ENCODE peak calls at places on chromosomes 13 and 19, in four cellular contexts. D is H1, R is H9, Z is trophoblast cell. J is an unnamed sample. For H3K79me2, the result is how much of the 10 kb centered on the place peaks cover.

GRCh38 chr19:43780706-43781525 is at the start of gene KCNN4:
- DNase-seq in D (no peak), R (no peak), Z (no peak), J (no peak)

GRCh38 chr13:84864341-84864740 is 934.9 kb downstream of the SLITRK6 start:
- DNase-seq in D (no peak), R (no peak), Z (no peak), J (no peak)

GRCh38 chr19:33193864-33194362 is at the start of gene LRP3:
- DNase-seq in D (no peak), R (no peak), Z (no peak), J (peak)

GRCh38 chr13:67369895-67370660 is 139.9 kb upstream of the PCDH9 start:
- DNase-seq in D (no peak), R (no peak), Z (no peak), J (peak)

GRCh38 chr19:46904114-46905060 is 43.6 kb downstream of the ARHGAP35 start:
- DNase-seq in D (no peak), R (no peak), Z (peak), J (peak)

GRCh38 chr13:46721054-46721453 is 75.9 kb downstream of the ESD start:
- DNase-seq in D (no peak), R (no peak), Z (no peak), J (peak)

GRCh38 chr19:5804516-5805464 is at the start of gene NRTN:
- DNase-seq in D (no peak), R (peak), Z (no peak), J (peak)

GRCh38 chr13:75368167-75368566 is 113.8 kb downstream of the TBC1D4 start:
- DNase-seq in D (no peak), R (no peak), Z (no peak), J (no peak)

GRCh38 chr19:2550431-2551171 is 74.7 kb downstream of the GADD45B start:
- DNase-seq in D (no peak), R (peak), Z (no peak), J (peak)

GRCh38 chr19:3057275-3057714 is 5.0 kb downstream of the TLE5 start:
- DNase-seq in D (no peak), R (peak), Z (no peak), J (peak)

GRCh38 chr13:80740076-80740475 is 399.1 kb upstream of the SPRY2 start:
- DNase-seq in D (no peak), R (no peak), Z (no peak), J (no peak)

GRCh38 chr19:33252971-33253370 is 27.3 kb upstream of the SLC7A10 start:
- DNase-seq in D (no peak), R (no peak), Z (no peak), J (no peak)

GRCh38 chr19:660793-661426 is 2.1 kb downstream of the RNF126 start:
- DNase-seq in D (no peak), R (no peak), Z (no peak), J (no peak)

GRCh38 chr19:29450306-29450705 is 75.5 kb upstream of the VSTM2B start:
- DNase-seq in D (no peak), R (no peak), Z (no peak), J (no peak)

GRCh38 chr13:96527497-96527896 is 437.6 kb downstream of the HS6ST3 start:
- DNase-seq in D (no peak), R (peak), Z (no peak), J (peak)

GRCh38 chr13:48891586-48891985 is 84.1 kb upstream of the FNDC3A start:
- DNase-seq in D (no peak), R (no peak), Z (peak), J (no peak)

GRCh38 chr19:40139533-40140287 is 49.0 kb upstream of the ZNF780A start:
- DNase-seq in D (no peak), R (no peak), Z (no peak), J (peak)

GRCh38 chr13:25371608-25372274 is at the start of gene ATP8A2:
- DNase-seq in D (no peak), R (peak), Z (no peak), J (peak)

GRCh38 chr13:51624695-51625345 is 40.6 kb downstream of the WDFY2 start:
- DNase-seq in D (no peak), R (no peak), Z (no peak), J (no peak)

GRCh38 chr19:38142176-38143035 is 81.6 kb downstream of the DPF1 start:
- DNase-seq in D (peak), R (peak), Z (peak), J (peak)

GRCh38 chr19:17296278-17296677 is 6.9 kb downstream of the ABHD8 start:
- DNase-seq in D (no peak), R (no peak), Z (peak), J (peak)

GRCh38 chr19:1618157-1619093 is 13.2 kb upstream of the UQCR11 start:
- DNase-seq in D (peak), R (peak), Z (peak), J (peak)

GRCh38 chr19:56942749-56943148 is 102.2 kb upstream of the PEG3 start:
- DNase-seq in D (no peak), R (peak), Z (no peak), J (peak)

GRCh38 chr13:100333141-100333540 is 244.2 kb downstream of the PCCA start:
- DNase-seq in D (no peak), R (no peak), Z (no peak), J (no peak)

GRCh38 chr13:45674908-45675307 is 27.2 kb upstream of the CBY2 start:
- DNase-seq in D (no peak), R (no peak), Z (no peak), J (peak)

GRCh38 chr19:5192568-5192967 is 148.0 kb downstream of the PTPRS start:
- DNase-seq in D (no peak), R (peak), Z (no peak), J (peak)

GRCh38 chr19:16136185-16137067 is 7.1 kb upstream of the HSH2D start:
- DNase-seq in D (no peak), R (no peak), Z (no peak), J (peak)

GRCh38 chr19:45161715-45162463 is 1.1 kb upstream of the NKPD1 start:
- DNase-seq in D (no peak), R (peak), Z (no peak), J (peak)

GRCh38 chr13:27379694-27380596 is 44.5 kb upstream of the GTF3A start:
- DNase-seq in D (peak), R (peak), Z (peak), J (peak)

GRCh38 chr19:33639034-33639681 is 17.4 kb downstream of the CHST8 start:
- DNase-seq in D (no peak), R (peak), Z (no peak), J (no peak)

GRCh38 chr13:26420282-26420960 is 137.1 kb upstream of the WASF3 start:
- DNase-seq in D (no peak), R (no peak), Z (no peak), J (no peak)

GRCh38 chr13:113846639-113847318 is 17.1 kb downstream of the GAS6 start:
- DNase-seq in D (no peak), R (peak), Z (no peak), J (no peak)

GRCh38 chr13:22121340-22121739 is 450.5 kb downstream of the FGF9 start:
- DNase-seq in D (no peak), R (no peak), Z (no peak), J (no peak)

GRCh38 chr19:18912933-18913332 is 6.3 kb downstream of the COPE start:
- DNase-seq in D (no peak), R (no peak), Z (no peak), J (no peak)
- H3K79me2 ChIP-seq in D (under half), R (under half), Z (under half), J (under half)

DNA sequence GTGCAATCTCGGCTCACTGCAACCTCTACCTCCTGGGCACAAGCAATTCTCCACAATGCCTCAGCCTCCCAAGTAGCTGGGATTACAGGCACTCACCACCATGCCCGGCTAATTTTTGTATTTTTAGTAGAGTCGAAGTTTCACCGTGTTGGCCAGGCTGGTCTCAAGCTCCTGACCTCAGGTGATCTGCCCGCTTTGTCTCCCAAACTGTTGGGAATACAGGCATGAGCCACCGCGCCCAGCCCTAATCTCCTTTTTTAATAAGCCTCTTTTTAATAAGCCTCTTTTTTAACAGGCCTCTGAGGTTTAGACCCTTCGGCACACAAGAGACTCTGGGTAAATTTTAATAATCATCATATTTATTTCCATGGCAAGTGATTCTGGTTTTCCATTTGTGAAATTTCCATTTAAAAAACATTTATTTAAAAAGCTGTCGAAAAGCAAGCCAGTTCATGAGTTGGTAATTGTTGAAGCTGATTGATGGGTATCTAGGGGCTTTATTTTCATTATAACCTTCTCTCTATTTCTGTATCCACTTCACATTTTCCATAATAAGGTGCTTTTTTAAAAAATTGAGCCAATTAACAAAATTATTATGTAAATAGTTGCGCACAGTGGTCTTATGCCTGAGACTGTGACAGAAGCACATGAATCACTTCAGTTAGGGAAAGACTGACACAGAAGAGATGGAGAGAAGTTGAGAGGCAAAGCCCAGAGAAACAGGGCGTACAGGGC is 11.8 kb downstream of the POU2F2 start:
- DNase-seq in D (no peak), R (no peak), Z (no peak), J (no peak)
- H3K4ac ChIP-seq in D (no peak), R (no peak), Z (no peak), J (no peak)

DNA sequence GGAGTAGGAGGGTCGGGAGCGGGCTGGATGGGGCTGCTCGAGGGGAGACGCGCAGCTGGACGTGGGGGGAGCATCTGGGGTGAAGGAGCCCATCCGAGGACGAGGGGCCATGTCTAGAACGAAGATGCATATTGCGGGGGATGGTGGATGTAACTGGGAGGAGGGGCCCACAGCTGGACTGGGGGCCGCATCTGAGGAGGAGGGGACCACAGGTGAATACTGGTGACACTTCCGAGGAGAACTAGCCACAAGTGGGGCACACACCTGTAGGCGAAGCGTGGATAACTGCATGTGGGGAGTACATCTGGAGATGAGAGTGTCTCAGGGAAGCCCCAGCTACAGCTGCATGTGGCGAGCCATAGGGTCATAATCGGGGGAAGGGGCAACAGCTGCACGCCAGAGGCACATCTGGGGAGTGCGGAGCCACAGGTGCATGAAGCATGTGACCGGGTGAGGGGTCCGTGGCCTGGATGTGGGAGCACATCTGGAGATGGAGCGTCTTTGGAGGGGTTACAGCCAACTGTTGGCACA is 402 bp downstream of the ZSWIM9 start:
- DNase-seq in D (no peak), R (peak), Z (no peak), J (peak)
- H3K79me2 ChIP-seq in D (under half), R (under half), Z (under half), J (under half)

GRCh38 chr13:36907266-36907665 is 12.8 kb downstream of the SMAD9 start:
- DNase-seq in D (no peak), R (no peak), Z (no peak), J (no peak)
- H3K4ac ChIP-seq in D (no peak), R (no peak), Z (no peak), J (no peak)

DNA sequence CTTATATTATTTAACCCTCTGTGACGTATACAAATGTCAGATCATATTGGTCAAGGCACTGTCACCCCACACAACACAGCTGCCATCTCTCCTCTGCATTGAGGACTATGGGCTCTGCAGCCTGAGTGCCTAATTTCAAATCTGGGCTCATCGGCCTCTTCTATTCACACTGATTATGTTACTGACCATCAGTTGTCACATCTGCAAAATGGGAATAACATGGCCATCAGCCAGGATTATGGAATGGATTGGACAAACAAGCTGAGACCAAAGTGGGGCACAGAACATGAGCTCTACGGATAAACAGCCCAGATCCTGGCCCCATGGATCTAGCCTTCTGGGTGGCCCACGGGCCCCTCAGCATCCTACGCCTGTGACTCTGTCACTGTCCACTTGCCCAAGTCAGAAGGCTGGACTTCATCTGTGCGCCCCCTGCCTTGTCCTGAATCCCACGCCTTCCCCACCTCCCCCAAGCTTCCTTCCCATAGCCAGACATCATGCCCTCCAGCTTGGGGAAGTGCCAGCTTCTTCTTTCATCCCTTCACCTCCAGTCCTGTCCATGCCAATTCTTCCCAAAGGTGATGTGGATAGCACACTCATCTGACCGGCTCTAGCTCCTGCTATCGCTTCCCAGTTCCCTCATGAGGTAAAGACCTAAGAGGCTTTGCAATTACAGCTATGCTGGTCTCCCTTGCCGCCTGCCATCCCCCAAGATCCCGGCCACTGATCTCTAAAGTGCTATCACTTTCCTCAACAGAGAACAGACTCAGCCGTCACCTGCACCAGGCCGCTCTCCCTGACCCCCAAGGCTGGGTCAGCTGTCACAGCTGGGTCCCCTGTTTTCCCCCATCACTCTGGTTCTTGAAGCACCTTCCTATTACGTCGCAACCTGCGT is 872 bp downstream of the FARSA start:
- DNase-seq in D (no peak), R (no peak), Z (no peak), J (no peak)
- H3K79me2 ChIP-seq in D (under half), R (under half), Z (under half), J (under half)

J was measured in mesendoderm.